ENCODE peak calls at places on chromosome 5, in five cellular contexts. S is HCT116, F is K562, Y is A549, J is endothelial cell of umbilical vein. X is an unnamed sample.
A peak's percentile ranks its signal among the peaks of the same experiment; 100 is the strongest.

GRCh38 chr5:96344678-96345612 is 88.1 kb downstream of the PCSK1 start:
- DNase-seq in S (peak; percentile 54), F (peak; percentile 32), Y (peak; percentile 47), J (peak; percentile 88), X (peak; percentile 65)

GRCh38 chr5:180071418-180072255 is at the start of gene RNF130:
- DNase-seq in S (peak; percentile 77), F (peak; percentile 96), Y (peak; percentile 87), J (peak; percentile 92), X (peak; percentile 93)

GRCh38 chr5:74875994-74876791 is 10.0 kb upstream of the FAM169A start:
- DNase-seq in S (no peak), F (no peak), Y (no peak), J (no peak), X (no peak)

GRCh38 chr5:170757182-170757601 is 26.3 kb upstream of the GABRP start:
- DNase-seq in S (no peak), F (no peak), Y (peak; percentile 40), J (peak; percentile 82), X (no peak)

GRCh38 chr5:178538624-178539344 is 51.4 kb downstream of the COL23A1 start:
- DNase-seq in S (no peak), F (no peak), Y (no peak), J (no peak), X (peak; percentile 95)

GRCh38 chr5:36944607-36945225 is 68.1 kb downstream of the NIPBL start:
- DNase-seq in S (peak; percentile 51), F (peak; percentile 18), Y (no peak), J (peak; percentile 69), X (peak; percentile 78)

GRCh38 chr5:133801955-133802751 is 166.3 kb downstream of the C5orf15 start:
- DNase-seq in S (no peak), F (no peak), Y (no peak), J (no peak), X (no peak)

GRCh38 chr5:99104538-99105132 is 175.8 kb upstream of the CHD1 start:
- DNase-seq in S (peak; percentile 28), F (peak; percentile 29), Y (peak; percentile 8), J (peak; percentile 67), X (peak; percentile 39)

GRCh38 chr5:92917044-92917443 is 664.0 kb downstream of the NR2F1-AS1 start:
- DNase-seq in S (no peak), F (no peak), Y (no peak), J (no peak), X (no peak)

GRCh38 chr5:146836226-146836842 is 42.2 kb downstream of the PPP2R2B start:
- DNase-seq in S (no peak), F (no peak), Y (no peak), J (no peak), X (no peak)

GRCh38 chr5:146840016-146840415 is 38.5 kb downstream of the PPP2R2B start:
- DNase-seq in S (no peak), F (no peak), Y (no peak), J (no peak), X (no peak)
- TF ChIP-seq POLR2A in S (no peak), F (no peak), Y (no peak), J (no peak), X (no peak)

GRCh38 chr5:113489299-113489698 is 1.0 kb upstream of the MCC start:
- DNase-seq in S (peak; percentile 89), F (no peak), Y (peak; percentile 21), J (peak; percentile 36), X (peak; percentile 90)

GRCh38 chr5:113490317-113490716 is 2.1 kb upstream of the MCC start:
- DNase-seq in S (no peak), F (no peak), Y (no peak), J (no peak), X (no peak)

GRCh38 chr5:113493446-113493845 is 5.2 kb upstream of the MCC start:
- DNase-seq in S (no peak), F (no peak), Y (no peak), J (no peak), X (no peak)

GRCh38 chr5:113488645-113489184 is 462 bp upstream of the MCC start:
- DNase-seq in S (peak; percentile 8), F (no peak), Y (no peak), J (no peak), X (no peak)

GRCh38 chr5:113491022-113491421 is 2.8 kb upstream of the MCC start:
- DNase-seq in S (no peak), F (no peak), Y (no peak), J (no peak), X (no peak)
- TF ChIP-seq MAX in S (no peak), F (no peak), Y (no peak), J (no peak), X (no peak)

GRCh38 chr5:67964619-67965018 is 250.9 kb upstream of the PIK3R1 start:
- DNase-seq in S (no peak), F (no peak), Y (no peak), J (no peak), X (no peak)
- TF ChIP-seq POLR2A in S (no peak), F (no peak), Y (no peak), J (no peak), X (no peak)

DNA sequence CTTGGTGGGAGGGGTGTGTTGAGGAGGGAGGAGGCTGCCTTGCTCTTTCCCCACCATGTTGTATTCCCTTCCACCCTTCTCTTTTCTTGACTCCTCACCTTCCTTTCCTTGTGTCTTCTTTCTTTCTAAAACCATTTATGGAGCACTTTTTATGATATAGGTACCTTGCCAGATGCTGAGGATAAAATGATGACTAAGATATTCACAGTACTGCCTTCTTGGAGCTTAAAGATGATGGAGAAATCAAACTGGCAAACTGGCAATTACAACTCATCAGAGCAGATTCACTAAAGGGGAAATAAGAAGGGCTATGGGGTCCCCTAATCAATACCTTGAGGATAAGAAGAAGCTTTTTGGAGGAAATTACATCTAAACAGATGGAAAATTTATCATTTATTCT is 273.2 kb upstream of the MEF2C start:
- DNase-seq in S (no peak), F (no peak), Y (no peak), J (no peak), X (no peak)
- TF ChIP-seq MAX in S (no peak), F (no peak), Y (no peak), J (no peak), X (no peak)

GRCh38 chr5:147240266-147240985 is 5.6 kb downstream of the STK32A start:
- DNase-seq in S (no peak), F (no peak), Y (no peak), J (no peak), X (no peak)

GRCh38 chr5:147234098-147234824 is 565 bp upstream of the STK32A start:
- DNase-seq in S (no peak), F (no peak), Y (no peak), J (no peak), X (no peak)

DNA sequence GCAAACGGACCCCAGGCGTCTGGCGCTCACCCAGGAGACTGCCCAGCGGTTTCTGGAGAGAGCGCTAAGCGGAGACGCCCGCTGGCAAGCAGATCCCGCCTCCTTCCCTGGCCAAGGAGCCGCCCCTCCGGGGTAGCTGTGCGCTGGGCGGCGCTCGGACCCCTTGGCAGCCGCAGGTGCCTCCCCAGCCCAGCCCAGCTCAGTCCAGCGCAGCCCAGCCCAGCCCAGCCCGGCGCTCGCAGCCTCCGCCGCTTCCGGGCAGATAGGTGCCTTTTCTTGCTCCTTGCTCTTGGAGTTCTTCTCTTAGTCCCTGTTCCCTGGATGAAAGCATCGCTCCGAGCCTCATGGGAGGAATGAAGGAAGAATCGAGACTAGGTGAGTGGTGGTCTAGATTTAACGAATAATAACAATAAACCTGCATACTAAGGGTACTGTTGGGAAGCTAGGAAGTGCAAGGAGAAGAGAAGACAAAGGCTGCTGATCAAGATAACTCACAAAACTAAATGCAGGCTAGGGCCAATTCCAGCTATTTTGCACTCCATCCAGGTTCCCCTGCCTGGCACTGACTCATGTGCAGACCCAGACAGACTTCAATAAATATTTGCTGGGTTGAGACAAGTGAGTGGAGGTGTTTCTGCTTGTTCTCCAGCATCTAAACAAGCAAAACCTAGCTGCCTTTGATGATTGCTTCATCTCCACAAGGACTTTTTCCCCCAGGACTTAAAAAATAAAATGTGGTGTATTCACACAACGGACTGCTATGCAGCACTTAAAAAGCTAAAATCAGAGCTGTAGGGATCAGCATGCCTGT is at the start of gene STK32A:
- DNase-seq in S (no peak), F (no peak), Y (no peak), J (peak; percentile 25), X (no peak)
- TF ChIP-seq POLR2A in S (no peak), F (no peak), Y (no peak), J (no peak), X (no peak)

GRCh38 chr5:150763023-150763793 is 4.4 kb upstream of the DCTN4 start:
- DNase-seq in S (no peak), F (peak; percentile 80), Y (no peak), J (no peak), X (peak; percentile 98)
- TF ChIP-seq MAX in S (no peak), F (no peak), Y (no peak), J (no peak), X (no peak)

DNA sequence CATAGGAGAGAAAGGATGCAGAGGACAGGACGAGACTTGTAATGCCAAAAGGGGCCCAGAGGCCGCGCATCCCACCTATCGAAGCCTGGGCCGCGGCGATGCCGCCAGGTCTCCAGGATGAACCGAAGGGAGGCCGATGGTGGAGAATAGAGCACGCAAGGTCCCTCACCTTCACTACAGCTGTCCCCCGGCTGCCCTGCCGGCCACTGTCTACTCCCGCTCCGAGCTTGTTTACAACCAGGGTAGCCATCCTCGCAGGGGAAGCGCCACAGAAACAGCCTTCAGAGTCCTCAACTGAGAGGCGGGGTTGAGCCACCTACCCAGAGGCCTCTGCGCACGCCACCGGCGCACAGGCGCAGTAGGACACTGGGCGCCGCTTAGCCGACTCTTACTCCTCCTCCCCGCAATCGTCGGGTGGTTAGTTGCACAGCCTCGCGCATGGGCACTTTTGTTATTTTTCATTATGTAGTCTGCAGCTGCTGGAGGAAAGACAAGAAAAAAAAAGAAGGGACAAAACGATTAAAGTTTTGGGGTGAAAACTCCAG is at the start of gene TRIM23:
- DNase-seq in S (peak; percentile 83), F (peak; percentile 83), Y (peak; percentile 79), J (peak; percentile 95), X (peak; percentile 92)
- TF ChIP-seq POLR2A in S (peak; percentile 37), F (peak; percentile 77), Y (peak; percentile 66), J (peak; percentile 78), X (peak; percentile 60)

X was measured in NB4.